ENCODE peak calls at places on chromosomes 13 and 19, in six cellular contexts. N is HCT116, X is neural progenitor cell, Z is SK-N-SH, O is PC-3, B is GM23248. E is an unnamed sample.

GRCh38 chr19:14528419-14529253 is 758 bp upstream of the TECR start:
- DNase-seq in X (no peak), B (no peak), Z (no peak), O (no peak), N (no peak), E (no peak)

GRCh38 chr13:53017433-53017970 is 11.1 kb upstream of the OLFM4 start:
- DNase-seq in Z (no peak), B (no peak), X (no peak), O (no peak), N (no peak), E (no peak)

GRCh38 chr13:78317030-78317429 is 286.3 kb downstream of the POU4F1 start:
- DNase-seq in O (peak), B (peak), X (peak), N (no peak), Z (peak), E (no peak)

GRCh38 chr19:8525401-8525684 is 11.4 kb upstream of the ZNF414 start:
- DNase-seq in O (no peak), N (no peak), B (no peak), Z (no peak), X (no peak), E (no peak)

GRCh38 chr19:3958836-3959765 is 11.8 kb downstream of the DAPK3 start:
- DNase-seq in O (no peak), X (no peak), Z (no peak), B (no peak), N (no peak), E (no peak)

GRCh38 chr13:97192166-97192565 is 30.0 kb upstream of the MBNL2 start:
- DNase-seq in Z (no peak), O (no peak), B (no peak), X (no peak), N (no peak), E (no peak)

GRCh38 chr13:32969516-32969941 is 46.7 kb upstream of the KL start:
- DNase-seq in Z (no peak), B (peak), N (no peak), X (no peak), O (no peak), E (no peak)

GRCh38 chr13:43546821-43547220 is 240.0 kb downstream of the ENOX1 start:
- DNase-seq in B (no peak), X (peak), Z (no peak), O (no peak), N (no peak), E (no peak)

GRCh38 chr13:43915451-43915850 is 35.7 kb downstream of the LACC1 start:
- DNase-seq in N (no peak), B (peak), O (no peak), Z (no peak), X (no peak), E (no peak)

GRCh38 chr13:32501058-32501457 is 37.5 kb downstream of the N4BP2L2 start:
- DNase-seq in B (no peak), X (no peak), O (no peak), N (no peak), Z (no peak), E (no peak)

GRCh38 chr13:62387642-62388041 is 972.0 kb upstream of the PCDH20 start:
- DNase-seq in B (peak), O (peak), X (peak), Z (peak), N (peak), E (no peak)

GRCh38 chr13:107301724-107302374 is 733.9 kb upstream of the ARGLU1 start:
- DNase-seq in O (peak), B (peak), Z (no peak), N (no peak), X (peak), E (no peak)

GRCh38 chr19:37817180-37817911 is 38.0 kb upstream of the ZNF573 start:
- DNase-seq in O (no peak), X (peak), Z (peak), B (peak), N (no peak), E (no peak)

GRCh38 chr19:55702131-55702627 is 27.2 kb downstream of the EPN1 start:
- DNase-seq in N (no peak), Z (peak), O (no peak), X (no peak), B (no peak), E (no peak)

GRCh38 chr13:36088001-36088400 is 43.2 kb downstream of the DCLK1 start:
- DNase-seq in B (no peak), X (no peak), N (no peak), O (peak), Z (no peak), E (no peak)

GRCh38 chr13:110925023-110925608 is 10.2 kb upstream of the ANKRD10 start:
- DNase-seq in O (no peak), B (no peak), Z (no peak), X (peak), N (no peak), E (no peak)

DNA sequence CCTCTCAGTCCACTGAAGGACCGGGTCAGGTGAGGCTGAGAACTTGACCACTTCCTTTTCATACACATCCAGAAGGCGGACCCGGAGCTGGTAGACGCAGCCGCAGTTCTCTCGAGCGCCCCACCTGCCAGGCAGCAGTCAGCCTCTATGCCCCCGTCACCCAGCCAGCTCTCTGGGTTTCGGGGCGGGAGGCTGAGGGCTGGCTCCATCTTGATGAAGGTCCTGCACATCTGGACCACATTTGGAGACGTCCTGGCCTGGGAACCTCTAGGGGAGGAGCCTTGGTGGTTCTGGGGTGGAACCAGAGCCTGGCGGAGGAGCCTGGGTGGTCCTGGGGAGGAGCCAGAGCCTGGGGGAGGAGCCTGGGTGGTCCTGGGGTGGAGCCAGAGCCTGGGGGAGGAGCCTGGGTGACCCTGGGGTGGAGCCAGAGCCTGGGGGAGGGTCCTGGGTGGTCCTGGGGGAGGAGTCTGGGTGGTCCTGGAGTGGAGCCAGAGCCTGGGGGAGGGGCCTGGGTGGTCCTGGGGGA is 14.3 kb downstream of the MRPS12 start:
- DNase-seq in X (no peak), B (peak), O (no peak), Z (peak), N (no peak), E (no peak)
- TF ChIP-seq EZH2phosphoT487 in X (no peak), B (no peak), O (no peak), Z (no peak), N (no peak), E (no peak)

GRCh38 chr19:5074830-5075394 is 106.0 kb downstream of the KDM4B start:
- DNase-seq in B (no peak), X (no peak), O (no peak), N (no peak), Z (no peak), E (no peak)
- H3K9ac ChIP-seq in B (no peak), X (no peak), O (no peak), N (no peak), Z (no peak), E (no peak)

DNA sequence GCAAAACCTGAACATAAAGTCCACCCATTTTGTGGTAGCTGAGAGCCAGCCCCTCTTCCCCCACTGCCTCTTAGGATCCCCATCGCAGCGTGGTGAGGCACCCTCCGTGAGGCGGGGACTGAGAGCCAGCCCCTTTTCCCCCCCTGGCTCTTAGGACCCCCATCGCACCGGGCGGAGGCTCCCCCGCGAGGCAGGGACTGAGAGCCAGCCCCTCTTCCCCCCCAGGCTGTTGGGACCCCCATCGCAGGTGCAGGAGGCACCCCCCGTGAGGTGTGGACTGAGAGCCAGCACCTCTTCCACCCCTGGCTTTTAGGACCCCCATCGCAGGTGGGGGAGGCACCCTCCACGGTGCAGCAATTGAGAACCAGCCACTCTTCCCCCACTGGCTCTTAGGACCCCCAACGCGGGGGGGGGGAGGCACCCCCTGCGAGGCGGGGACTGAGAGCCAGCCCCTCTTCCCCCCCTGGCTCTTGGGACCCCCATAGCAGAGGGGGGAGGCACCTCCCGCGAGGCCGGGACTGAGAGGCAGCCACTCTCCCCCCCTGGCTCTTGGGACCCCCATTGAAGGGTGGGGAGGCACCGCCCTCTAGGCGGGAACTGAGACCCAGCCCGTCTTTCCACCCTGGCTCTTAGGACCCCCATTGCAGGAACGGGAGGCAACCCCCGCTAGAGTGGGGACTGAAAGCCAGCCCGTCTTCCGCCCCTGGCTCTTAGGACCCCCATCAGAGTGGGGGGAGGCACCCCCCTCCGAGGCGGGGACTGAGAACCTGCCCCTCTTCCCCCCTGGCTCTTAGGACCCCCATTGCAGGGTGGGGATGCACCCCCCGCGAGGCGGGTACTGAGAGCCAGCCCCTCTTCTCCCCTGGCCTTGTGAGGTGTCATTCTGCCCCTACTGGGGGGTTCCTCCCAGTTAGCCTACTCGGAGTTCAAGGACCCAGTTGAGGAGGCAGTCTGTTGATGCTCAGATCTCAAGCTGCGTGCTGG is 366.4 kb upstream of the SPRY2 start:
- DNase-seq in O (no peak), X (no peak), Z (no peak), B (no peak), N (no peak), E (no peak)
- TF ChIP-seq EZH2phosphoT487 in O (no peak), X (no peak), Z (no peak), B (no peak), N (no peak), E (no peak)

GRCh38 chr19:47699360-47699917 is 13.8 kb upstream of the EHD2 start:
- DNase-seq in Z (peak), X (peak), B (peak), O (peak), N (no peak), E (no peak)
- H3K9ac ChIP-seq in Z (no peak), X (no peak), B (no peak), O (no peak), N (no peak), E (no peak)

DNA sequence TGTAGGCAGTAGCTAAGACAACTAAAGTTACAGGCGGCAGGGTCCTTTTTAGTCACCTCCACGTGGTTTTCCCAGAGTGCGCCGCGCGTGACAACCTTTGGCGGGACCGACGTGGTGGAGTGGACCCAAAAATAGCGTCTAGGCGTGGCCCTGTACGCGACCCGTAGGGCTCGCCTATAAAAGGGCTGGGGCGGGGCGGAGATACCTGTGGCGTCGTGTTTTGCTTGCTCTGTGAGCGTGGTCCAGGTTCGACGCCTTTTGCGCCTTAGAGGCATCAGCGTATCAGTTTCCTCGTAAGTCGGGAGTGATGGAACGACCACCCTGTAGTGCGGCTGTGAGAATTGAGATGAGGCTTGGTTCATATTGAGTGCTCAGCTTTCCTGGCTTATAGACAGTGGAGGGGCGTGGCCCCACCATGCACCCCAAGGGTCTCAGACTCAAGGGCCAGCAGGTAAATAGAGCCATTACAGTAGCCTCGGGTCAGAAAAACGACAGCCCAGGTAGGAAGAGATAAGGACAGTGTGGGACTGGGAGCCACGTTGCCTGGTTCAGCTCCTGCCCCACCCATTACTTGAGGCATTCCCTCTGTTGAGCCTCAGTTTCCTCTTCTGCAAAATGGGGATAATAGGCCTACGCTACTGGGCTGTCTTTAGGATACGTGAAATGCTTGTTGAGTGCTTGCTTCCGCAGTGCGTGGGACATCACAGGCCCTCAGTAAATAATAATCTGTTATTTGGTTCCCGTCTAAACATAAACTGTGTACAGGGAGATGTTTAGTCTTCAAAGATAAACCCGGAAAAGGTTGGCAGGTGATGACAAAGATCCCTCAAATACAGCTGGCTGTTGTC is 690 bp upstream of the TMED1 start:
- DNase-seq in X (no peak), Z (no peak), N (peak), O (no peak), B (peak), E (peak)
- TF ChIP-seq EZH2phosphoT487 in X (no peak), Z (no peak), N (no peak), O (no peak), B (no peak), E (no peak)

DNA sequence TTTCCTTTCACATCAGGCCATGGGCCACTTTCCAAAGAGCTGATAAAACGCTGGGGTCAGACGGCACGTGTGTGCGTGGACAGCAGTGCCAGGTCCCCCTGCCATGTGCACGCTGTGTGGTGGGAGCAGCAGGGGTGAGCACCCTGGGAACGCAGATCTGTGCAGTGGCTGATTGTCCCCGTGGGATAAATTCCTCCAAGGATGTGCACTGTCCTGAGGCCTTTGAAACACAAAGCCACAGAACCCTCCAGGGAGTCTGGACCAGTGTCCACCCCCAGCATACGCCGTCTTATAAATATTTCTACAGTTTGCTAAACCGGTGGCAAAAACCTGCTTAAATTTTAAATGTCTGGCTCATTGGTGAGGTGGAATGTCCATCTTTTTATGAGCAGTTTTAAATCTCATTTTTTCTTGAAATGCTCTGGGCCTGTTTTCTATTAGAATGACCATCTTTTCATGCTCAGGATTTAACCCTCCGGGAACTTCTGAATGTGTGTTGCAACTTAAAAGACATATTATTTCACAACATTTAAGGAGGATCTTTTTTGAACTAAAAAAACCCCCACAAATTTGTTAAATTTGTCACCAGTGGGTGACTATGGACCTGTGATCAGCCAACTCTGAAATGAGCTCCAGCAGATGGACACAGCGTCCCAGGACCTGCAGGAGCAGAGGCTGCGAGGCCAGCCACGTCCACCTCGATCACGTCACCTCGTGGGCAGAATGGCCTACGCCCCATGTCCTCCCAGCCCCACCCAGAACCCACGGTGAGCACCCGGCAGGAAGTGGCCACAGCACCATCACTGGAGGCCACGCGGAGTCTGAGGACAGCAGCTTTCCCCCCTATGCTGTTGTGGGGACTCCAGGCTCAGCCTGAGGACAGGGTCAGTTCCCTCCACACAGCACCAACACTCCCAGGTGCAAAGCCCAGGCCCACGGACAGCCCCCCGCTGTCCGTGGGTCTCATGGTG is 68.6 kb downstream of the RASA3 start:
- DNase-seq in Z (peak), N (no peak), B (peak), O (peak), X (peak), E (peak)
- H3K9ac ChIP-seq in Z (peak), N (peak), B (peak), O (peak), X (no peak), E (peak)

GRCh38 chr13:99542788-99543406 is 41.6 kb downstream of the TM9SF2 start:
- DNase-seq in X (no peak), O (no peak), N (no peak), B (no peak), Z (no peak), E (no peak)
- TF ChIP-seq EZH2phosphoT487 in X (no peak), O (no peak), N (no peak), B (no peak), Z (no peak), E (no peak)

DNA sequence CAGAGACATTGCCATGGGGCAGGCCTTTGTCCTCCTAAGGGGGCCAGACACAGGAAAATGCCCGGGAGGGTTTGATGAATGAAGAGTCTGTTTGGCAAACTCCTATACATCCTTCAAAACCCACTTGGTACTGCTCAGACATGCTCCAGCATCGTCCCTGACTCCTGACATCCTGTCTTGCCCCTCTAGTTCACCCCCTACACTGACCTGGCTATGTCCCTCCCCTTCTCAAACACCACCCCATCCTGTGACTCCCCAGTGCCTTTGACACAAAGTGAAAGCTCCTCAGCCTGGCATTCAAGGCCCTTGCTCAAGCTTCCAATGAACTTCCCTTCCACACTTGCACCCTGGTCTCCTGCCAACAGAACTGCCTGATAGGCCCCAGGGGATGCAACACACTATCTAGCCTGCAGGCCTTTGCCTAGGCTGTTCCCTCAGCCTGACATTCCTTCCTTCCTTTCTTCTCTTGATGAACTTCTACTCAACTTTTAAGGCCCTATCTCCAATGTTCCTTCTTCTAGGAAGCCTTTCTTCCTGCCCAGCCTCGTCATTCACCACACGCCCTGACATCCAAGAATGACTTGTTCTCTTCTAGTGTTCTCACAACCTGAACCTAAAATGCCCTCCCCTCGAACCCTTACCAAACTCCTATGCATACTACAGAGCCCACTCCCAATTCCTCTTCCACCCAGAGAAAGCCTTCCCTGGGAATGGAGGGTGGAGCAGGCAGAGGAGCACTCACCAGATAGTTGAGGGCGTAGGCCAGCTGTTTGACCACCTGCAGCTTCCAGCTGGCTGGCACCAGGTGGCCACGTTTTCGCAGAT is 12.4 kb downstream of the JAK3 start:
- DNase-seq in O (no peak), N (no peak), Z (no peak), B (no peak), X (no peak), E (no peak)
- H3K9ac ChIP-seq in O (no peak), N (no peak), Z (no peak), B (no peak), X (no peak), E (no peak)

GRCh38 chr19:39805120-39805519 is 26.5 kb downstream of the LEUTX start:
- DNase-seq in O (no peak), X (no peak), B (peak), Z (no peak), N (no peak), E (no peak)

GRCh38 chr19:39807846-39808364 is 26.1 kb downstream of the DYRK1B start:
- DNase-seq in N (no peak), X (no peak), B (no peak), O (no peak), Z (no peak), E (no peak)

GRCh38 chr19:39797083-39797482 is 18.4 kb downstream of the LEUTX start:
- DNase-seq in B (no peak), Z (no peak), O (no peak), X (no peak), N (no peak), E (no peak)

GRCh38 chr19:39802958-39803357 is 24.3 kb downstream of the LEUTX start:
- DNase-seq in B (no peak), O (no peak), Z (no peak), X (peak), N (no peak), E (no peak)
- TF ChIP-seq EZH2phosphoT487 in B (no peak), O (no peak), Z (no peak), X (no peak), N (no peak), E (no peak)

DNA sequence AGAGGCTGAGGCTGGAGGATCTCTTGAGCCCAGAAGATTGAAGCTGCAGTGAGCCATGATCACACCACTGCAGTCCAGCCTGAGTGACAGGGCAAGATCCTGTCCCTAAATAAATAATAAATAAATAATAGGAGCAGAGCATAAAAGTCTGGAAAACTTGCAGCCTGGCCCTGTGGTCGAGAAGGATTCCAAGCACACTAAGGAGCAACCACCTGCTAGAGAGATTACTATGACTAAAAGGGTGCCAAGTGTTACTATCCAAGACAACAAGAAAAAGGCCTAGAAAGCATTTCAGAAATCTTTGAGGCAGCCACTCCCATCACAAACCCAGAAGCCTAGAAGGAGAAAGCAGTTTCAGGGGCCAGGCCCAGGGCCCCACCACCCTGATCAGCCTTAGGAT is 46.1 kb downstream of the LHFPL6 start:
- DNase-seq in N (no peak), Z (no peak), X (no peak), O (no peak), B (no peak), E (no peak)
- H3K9ac ChIP-seq in N (no peak), Z (no peak), X (no peak), O (no peak), B (no peak), E (no peak)

E was measured in MM.1S.